ENCODE peak calls at places on chromosome 4, in five cellular contexts. L is ovary, J is right lobe of liver, W is psoas muscle, P is transverse colon. E is an unnamed sample.

GRCh38 chr4:71559957-71560541 is 221.2 kb downstream of the SLC4A4 start:
- DNase-seq in L (no peak), J (no peak), W (no peak), P (no peak), E (no peak)

GRCh38 chr4:121072836-121073362 is 564 bp upstream of the NDNF start:
- DNase-seq in L (peak), J (peak), W (no peak), P (peak), E (no peak)

GRCh38 chr4:61984260-61984909 is 784.3 kb downstream of the ADGRL3 start:
- DNase-seq in L (no peak), J (no peak), W (no peak), P (no peak), E (no peak)

GRCh38 chr4:89254847-89255246 is 52.8 kb downstream of the GPRIN3 start:
- DNase-seq in L (no peak), J (no peak), W (no peak), P (peak), E (no peak)

GRCh38 chr4:183241322-183241640 is 78.8 kb downstream of the CLDN22 start:
- DNase-seq in L (no peak), J (no peak), W (no peak), P (no peak), E (no peak)

GRCh38 chr4:155474758-155475157 is 98.0 kb upstream of the MAP9 start:
- DNase-seq in L (no peak), J (no peak), W (no peak), P (no peak), E (no peak)

GRCh38 chr4:99649778-99650177 is 7.8 kb downstream of the C4orf54 start:
- DNase-seq in L (no peak), J (no peak), W (no peak), P (no peak), E (no peak)

GRCh38 chr4:26884486-26884988 is 23.9 kb downstream of the STIM2 start:
- DNase-seq in L (no peak), J (no peak), W (no peak), P (no peak), E (no peak)

GRCh38 chr4:40629401-40630334 is at the start of gene RBM47:
- DNase-seq in L (peak), J (peak), W (peak), P (peak), E (peak)

GRCh38 chr4:1375761-1376322 is 28.8 kb downstream of the UVSSA start:
- DNase-seq in L (peak), J (peak), W (peak), P (no peak), E (peak)

GRCh38 chr4:1043658-1044468 is 32.4 kb downstream of the FGFRL1 start:
- DNase-seq in L (peak), J (peak), W (peak), P (peak), E (peak)

GRCh38 chr4:163681208-163681821 is 186.8 kb downstream of the TMA16 start:
- DNase-seq in L (no peak), J (no peak), W (no peak), P (no peak), E (no peak)

GRCh38 chr4:187236491-187236890 is 512.8 kb upstream of the FAT1 start:
- DNase-seq in L (no peak), J (no peak), W (no peak), P (no peak), E (no peak)

GRCh38 chr4:26452565-26453531 is 37.4 kb downstream of the CCKAR start:
- DNase-seq in L (no peak), J (no peak), W (no peak), P (no peak), E (no peak)

GRCh38 chr4:107666134-107666533 is 53.9 kb downstream of the PAPSS1 start:
- DNase-seq in L (no peak), J (no peak), W (no peak), P (no peak), E (no peak)
- TF ChIP-seq CTCF in L (no peak), J (peak), W (peak), P (no peak), E (peak)

GRCh38 chr4:42636591-42636990 is 20.3 kb downstream of the ATP8A1 start:
- DNase-seq in L (no peak), J (no peak), W (no peak), P (no peak), E (no peak)
- H3K27ac ChIP-seq in L (no peak), J (no peak), W (no peak), P (no peak), E (no peak)

GRCh38 chr4:152540293-152540674 is 4.4 kb upstream of the FBXW7 start:
- DNase-seq in L (no peak), J (no peak), W (no peak), P (no peak), E (no peak)
- TF ChIP-seq CTCF in L (no peak), J (no peak), W (no peak), P (no peak), E (no peak)

GRCh38 chr4:69054578-69055200 is 41.6 kb upstream of the UGT2B7 start:
- DNase-seq in L (no peak), J (no peak), W (no peak), P (no peak), E (no peak)
- H3K27ac ChIP-seq in L (no peak), J (no peak), W (no peak), P (no peak), E (peak)

GRCh38 chr4:139619644-139620043 is 46.0 kb upstream of the MGST2 start:
- DNase-seq in L (no peak), J (no peak), W (no peak), P (no peak), E (no peak)
- TF ChIP-seq CTCF in L (no peak), J (peak), W (peak), P (peak), E (peak)

DNA sequence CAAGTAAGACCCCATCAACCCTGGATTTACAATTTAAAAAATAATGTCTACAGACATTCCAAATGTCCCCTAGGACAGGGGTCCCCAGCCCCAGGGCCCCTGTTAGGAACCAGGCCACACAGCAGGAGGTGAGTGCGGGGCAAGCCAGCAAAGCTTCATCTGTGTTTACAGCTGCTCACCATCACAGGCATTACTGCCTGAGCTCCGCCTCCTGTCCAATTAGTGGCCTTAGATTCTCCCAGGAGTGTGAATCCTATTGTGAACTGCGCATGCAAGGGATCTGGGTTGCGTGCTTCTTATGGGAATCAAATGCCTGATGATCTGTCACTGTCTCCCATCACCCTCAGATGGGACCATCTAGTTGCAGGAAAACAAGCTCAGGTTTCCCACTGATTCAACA is 146.1 kb downstream of the ATP10D start:
- DNase-seq in L (no peak), J (no peak), W (no peak), P (no peak), E (no peak)
- H3K27ac ChIP-seq in L (no peak), J (no peak), W (no peak), P (no peak), E (no peak)

DNA sequence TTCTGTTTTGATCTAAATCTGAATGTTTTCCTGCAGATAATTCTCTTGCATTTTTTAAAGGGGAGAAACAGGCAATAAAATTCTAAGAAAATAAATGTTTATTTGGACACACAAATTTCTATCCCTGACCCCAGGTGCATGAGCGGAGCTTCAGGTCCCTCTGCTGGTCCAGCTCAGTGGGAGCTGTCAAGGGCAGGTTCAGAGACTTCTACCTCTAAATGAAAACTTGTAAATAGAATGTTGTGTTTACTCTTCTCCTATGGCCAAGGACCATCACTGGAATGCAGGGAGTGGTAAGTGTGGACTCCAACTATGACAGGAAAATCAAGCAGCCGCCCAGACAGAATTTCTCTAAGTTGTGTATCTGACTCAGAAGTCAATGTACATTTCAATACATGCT is 148.6 kb upstream of the TTC29 start:
- DNase-seq in L (no peak), J (no peak), W (no peak), P (no peak), E (no peak)
- TF ChIP-seq CTCF in L (no peak), J (no peak), W (no peak), P (no peak), E (peak)

DNA sequence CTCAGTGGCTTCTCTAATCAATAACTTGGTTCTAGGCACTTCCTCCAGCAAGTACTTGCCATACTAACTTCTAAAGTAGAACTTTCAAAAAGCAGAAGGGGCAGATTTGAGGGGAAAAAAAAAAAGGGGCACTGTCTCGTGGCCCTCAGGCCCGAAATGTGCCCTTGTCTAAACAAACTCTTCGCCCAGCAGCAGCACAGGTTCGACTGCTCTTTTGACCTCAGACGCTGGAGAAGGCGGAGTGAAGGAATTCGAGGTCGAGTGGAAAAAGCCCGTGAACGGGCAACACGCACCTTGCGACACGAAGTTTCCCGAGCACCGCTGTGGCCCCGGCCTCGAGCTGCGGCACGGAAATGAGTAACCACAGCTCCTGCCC is 729 bp downstream of the GRPEL1 start:
- DNase-seq in L (no peak), J (peak), W (peak), P (peak), E (no peak)
- H3K27ac ChIP-seq in L (no peak), J (peak), W (peak), P (peak), E (peak)

DNA sequence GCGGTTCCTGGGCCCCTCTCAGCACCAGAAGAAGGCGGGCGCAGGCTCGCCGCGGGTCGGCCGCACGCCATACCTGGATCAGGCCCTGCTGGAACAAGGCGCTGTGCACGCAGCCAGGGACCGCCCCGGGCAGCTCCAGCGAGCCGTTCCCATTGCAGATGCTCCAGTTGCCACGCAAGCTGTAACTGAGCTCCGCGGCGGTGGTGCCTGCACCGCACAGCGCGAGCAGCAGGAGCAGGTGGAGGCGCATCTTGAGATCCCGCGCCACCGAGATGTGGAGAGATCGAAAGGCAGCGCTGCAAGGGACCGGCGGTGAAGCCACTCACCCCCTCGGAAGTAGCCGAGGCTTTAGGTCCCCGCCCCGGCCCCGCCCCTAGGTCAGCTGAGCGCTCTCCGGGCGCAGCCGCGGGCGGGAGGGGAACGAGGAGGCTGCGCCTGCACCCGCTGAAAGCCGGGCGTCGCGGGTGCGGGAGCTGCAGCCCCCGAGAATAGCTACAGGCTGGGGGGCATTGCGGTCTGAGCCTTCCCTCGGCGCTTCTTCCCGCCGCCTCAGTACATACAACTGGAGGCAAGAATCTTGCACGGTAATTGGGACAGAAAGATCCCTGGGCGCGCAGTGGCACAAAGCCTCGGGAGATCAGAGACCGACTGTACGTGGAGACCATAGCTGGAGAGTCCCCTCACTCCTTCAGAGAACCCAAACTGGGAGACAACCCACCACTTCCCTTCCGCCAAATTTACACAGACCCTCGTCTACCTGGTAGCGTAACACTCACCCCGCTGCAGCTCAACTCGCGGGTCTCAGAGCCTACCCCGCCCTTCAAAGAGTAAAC is at the start of gene MANBA:
- DNase-seq in L (peak), J (peak), W (peak), P (peak), E (peak)
- TF ChIP-seq CTCF in L (no peak), J (no peak), W (no peak), P (no peak), E (no peak)

E was measured in RWPE2.